ENCODE peak calls at places on chromosomes 3 and 15, in four cellular contexts. A is A673, X is neural progenitor cell, I is mucosa of descending colon. C is an unnamed sample.

GRCh38 chr3:12266038-12266437 is 22.8 kb upstream of the PPARG start:
- DNase-seq in A (no peak), I (no peak), X (no peak), C (no peak)

GRCh38 chr3:110598847-110599490 is 472.6 kb upstream of the NECTIN3 start:
- DNase-seq in X (no peak), I (no peak), A (no peak), C (no peak)

GRCh38 chr15:95325763-95326688 is 1004.5 kb upstream of the NR2F2 start:
- DNase-seq in A (no peak), X (no peak), I (no peak), C (no peak)

GRCh38 chr3:123651449-123652345 is 66.8 kb upstream of the HACD2 start:
- DNase-seq in I (no peak), A (no peak), X (no peak), C (no peak)

GRCh38 chr15:65368300-65368617 is 9.5 kb downstream of the IGDCC3 start:
- DNase-seq in I (no peak), A (no peak), X (peak; percentile 90), C (peak; percentile 20)

GRCh38 chr3:37218206-37218605 is 43.8 kb upstream of the LRRFIP2 start:
- DNase-seq in I (no peak), X (no peak), A (no peak), C (peak; percentile 95)

GRCh38 chr15:55742498-55742926 is 440 bp downstream of the PRTG start:
- DNase-seq in A (no peak), X (peak; percentile 66), I (peak; percentile 40), C (peak; percentile 61)

GRCh38 chr3:194323785-194324735 is 27.1 kb downstream of the CPN2 start:
- DNase-seq in I (peak; percentile 69), A (peak; percentile 62), X (peak; percentile 40), C (no peak)

GRCh38 chr15:57761562-57761961 is 55.0 kb downstream of the POLR2M start:
- DNase-seq in X (no peak), I (no peak), A (no peak), C (no peak)

GRCh38 chr3:29637093-29637492 is 356.2 kb downstream of the RBMS3 start:
- DNase-seq in I (no peak), X (no peak), A (peak; percentile 84), C (peak; percentile 4)

GRCh38 chr3:134232146-134232545 is 18.5 kb downstream of the RYK start:
- DNase-seq in X (no peak), I (no peak), A (peak; percentile 90), C (no peak)

GRCh38 chr15:28182216-28182615 is 83.1 kb upstream of the OCA2 start:
- DNase-seq in X (no peak), A (no peak), I (peak; percentile 76), C (no peak)

GRCh38 chr15:43144512-43144911 is 11.1 kb downstream of the TMEM62 start:
- DNase-seq in A (no peak), I (no peak), X (no peak), C (no peak)

GRCh38 chr3:44289882-44290462 is 48.3 kb downstream of the TOPAZ1 start:
- DNase-seq in I (no peak), A (peak; percentile 14), X (no peak), C (no peak)

GRCh38 chr3:154971341-154971740 is 108.8 kb upstream of the MME start:
- DNase-seq in I (no peak), X (no peak), A (no peak), C (no peak)

GRCh38 chr3:151301787-151302186 is 14.8 kb downstream of the GPR87 start:
- DNase-seq in X (no peak), I (no peak), A (no peak), C (no peak)

GRCh38 chr3:89025185-89025584 is 82.2 kb upstream of the EPHA3 start:
- DNase-seq in X (peak; percentile 38), A (peak; percentile 90), I (no peak), C (peak; percentile 1)

GRCh38 chr15:83697716-83698115 is 43.8 kb downstream of the ADAMTSL3 start:
- DNase-seq in A (peak; percentile 14), I (no peak), X (no peak), C (no peak)

GRCh38 chr15:57541805-57542504 is 49.7 kb upstream of the MYZAP start:
- DNase-seq in A (peak; percentile 83), I (peak; percentile 83), X (peak; percentile 70), C (peak; percentile 79)

GRCh38 chr15:71154607-71155200 is 39.4 kb downstream of the THSD4 start:
- DNase-seq in X (no peak), I (no peak), A (no peak), C (no peak)

GRCh38 chr3:165805834-165806561 is 31.2 kb downstream of the BCHE start:
- DNase-seq in A (no peak), I (no peak), X (no peak), C (no peak)

GRCh38 chr15:68098465-68098864 is 44.4 kb downstream of the PIAS1 start:
- DNase-seq in A (no peak), X (no peak), I (no peak), C (no peak)
- H3K9me3 ChIP-seq in A (peaks cover 23% of the 10 kb centered on the region), X (peaks cover 16% of the 10 kb centered on the region), I (peaks cover 21% of the 10 kb centered on the region), C (no peaks in the 10 kb centered on the region)

GRCh38 chr15:23801881-23802280 is 114.8 kb upstream of the NDN start:
- DNase-seq in X (no peak), A (no peak), I (no peak), C (no peak)

GRCh38 chr15:23797747-23798157 is 110.6 kb upstream of the NDN start:
- DNase-seq in I (no peak), X (no peak), A (no peak), C (no peak)
- H3K9me3 ChIP-seq in I (peaks cover 6% of the 10 kb centered on the region), X (peaks cover 9% of the 10 kb centered on the region), A (peaks cover 57% of the 10 kb centered on the region), C (no peaks in the 10 kb centered on the region)

DNA sequence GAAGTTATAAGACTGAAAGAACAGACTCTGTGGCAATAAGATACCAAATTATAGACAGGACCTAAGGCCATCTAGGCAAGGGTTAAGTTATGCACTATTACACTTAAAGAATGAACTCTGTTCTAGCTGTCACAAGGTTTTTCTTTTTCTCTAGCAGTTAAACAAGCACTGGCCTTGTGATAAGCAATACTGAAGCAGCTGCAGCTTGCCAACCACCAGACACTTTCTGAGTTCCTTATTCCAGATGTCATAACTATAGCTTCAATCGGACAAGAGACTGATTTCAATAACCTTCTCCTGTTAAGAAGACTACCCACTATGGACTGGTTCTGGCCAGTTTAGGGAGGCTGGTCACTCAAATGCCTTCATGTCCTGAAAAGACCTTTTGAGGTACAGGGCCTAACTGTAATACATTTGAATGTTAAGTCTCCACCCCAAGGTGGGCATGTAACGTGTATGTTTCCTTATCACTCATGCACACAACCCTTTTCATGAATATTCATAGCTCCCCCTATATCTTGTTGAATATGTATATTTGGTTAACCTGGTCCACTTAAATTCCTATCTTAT is 85.8 kb downstream of the CFAP20DC start:
- DNase-seq in A (no peak), I (no peak), X (no peak), C (no peak)
- H3K9me3 ChIP-seq in A (no peaks in the 10 kb centered on the region), I (no peaks in the 10 kb centered on the region), X (no peaks in the 10 kb centered on the region), C (no peaks in the 10 kb centered on the region)

GRCh38 chr3:183210862-183211341 is 42.2 kb upstream of the B3GNT5 start:
- DNase-seq in X (no peak), A (no peak), I (no peak), C (no peak)
- H3K9me3 ChIP-seq in X (no peaks in the 10 kb centered on the region), A (no peaks in the 10 kb centered on the region), I (no peaks in the 10 kb centered on the region), C (no peaks in the 10 kb centered on the region)

DNA sequence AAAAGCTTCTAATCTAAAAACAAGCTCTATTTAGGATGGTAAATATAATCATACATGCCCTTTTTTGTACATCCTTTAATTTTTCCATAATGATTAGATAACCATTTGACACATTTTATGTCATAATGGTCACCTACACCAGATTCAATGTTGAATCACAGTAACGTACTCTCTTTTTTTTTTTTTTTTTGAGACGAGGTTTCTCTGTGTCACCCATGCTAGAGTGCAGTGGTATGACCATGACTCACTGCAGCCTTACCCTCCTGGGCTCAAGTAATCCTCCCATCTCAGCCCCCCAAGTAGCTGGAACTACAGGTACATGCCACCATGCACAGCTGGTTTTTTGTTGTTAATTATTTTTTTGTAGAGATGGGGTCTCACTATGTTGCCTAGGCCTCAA is 49.2 kb downstream of the PROS1 start:
- DNase-seq in X (no peak), I (no peak), A (no peak), C (no peak)
- H3K9me3 ChIP-seq in X (peaks cover 24% of the 10 kb centered on the region), I (no peaks in the 10 kb centered on the region), A (no peaks in the 10 kb centered on the region), C (no peaks in the 10 kb centered on the region)

DNA sequence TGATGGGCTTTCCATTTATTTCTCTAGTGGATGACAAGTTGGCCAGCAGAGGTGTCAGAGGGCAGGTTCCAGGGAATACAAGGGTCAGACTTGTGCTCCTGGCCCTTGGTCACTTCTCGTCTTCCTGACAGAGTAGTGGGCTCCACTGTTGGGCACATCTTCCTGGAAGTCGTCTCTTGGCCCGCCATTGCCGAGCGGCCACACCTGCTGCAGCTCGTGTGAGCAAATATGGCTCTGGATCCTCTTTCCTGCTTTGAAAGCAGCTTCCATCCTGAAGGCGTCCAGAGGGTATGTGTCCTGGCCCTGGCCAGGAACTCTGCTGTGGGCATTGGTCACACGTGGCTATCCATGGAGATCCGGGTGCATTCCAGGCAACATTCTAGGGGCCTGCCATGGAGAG is 100.2 kb downstream of the SNRPN start:
- DNase-seq in I (no peak), X (no peak), A (no peak), C (no peak)
- H3K9me3 ChIP-seq in I (peaks cover 99% of the 10 kb centered on the region), X (peaks cover 29% of the 10 kb centered on the region), A (peaks cover 94% of the 10 kb centered on the region), C (peaks cover 5% of the 10 kb centered on the region)

GRCh38 chr15:35142578-35142977 is 57.5 kb upstream of the NANOGP8 start:
- DNase-seq in X (no peak), A (no peak), I (no peak), C (no peak)
- H3K9me3 ChIP-seq in X (no peaks in the 10 kb centered on the region), A (no peaks in the 10 kb centered on the region), I (no peaks in the 10 kb centered on the region), C (no peaks in the 10 kb centered on the region)

GRCh38 chr15:20348900-20349773 is 192.5 kb downstream of the GOLGA6L6 start:
- DNase-seq in I (peak; percentile 27), A (no peak), X (no peak), C (no peak)
- H3K9me3 ChIP-seq in I (peaks cover 93% of the 10 kb centered on the region), A (peaks cover 98% of the 10 kb centered on the region), X (peaks cover 79% of the 10 kb centered on the region), C (no peaks in the 10 kb centered on the region)

DNA sequence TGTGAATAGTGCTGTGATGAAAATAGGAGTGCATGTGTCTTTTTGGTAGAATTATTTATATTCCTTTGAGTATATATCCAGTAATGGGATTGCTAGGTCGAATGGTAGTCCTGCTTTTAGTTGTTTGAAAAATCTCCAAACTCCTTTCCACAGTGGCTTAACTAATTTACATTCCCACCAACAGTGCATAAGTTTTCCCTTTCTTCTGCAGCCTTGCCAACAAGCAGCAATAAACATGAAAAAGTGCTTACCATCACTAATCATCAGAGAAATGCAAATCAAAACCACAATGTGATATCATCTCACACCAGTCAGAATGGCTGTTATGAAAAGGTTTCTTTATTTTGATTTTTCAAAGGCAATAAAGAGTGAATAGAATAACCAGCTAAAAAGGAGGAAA is 1105.9 kb downstream of the NAALADL2 start:
- DNase-seq in I (no peak), X (no peak), A (no peak), C (no peak)
- H3K9me3 ChIP-seq in I (peaks cover 19% of the 10 kb centered on the region), X (no peaks in the 10 kb centered on the region), A (no peaks in the 10 kb centered on the region), C (no peaks in the 10 kb centered on the region)

GRCh38 chr15:79515628-79516027 is 83.5 kb downstream of the MINAR1 start:
- DNase-seq in A (no peak), X (no peak), I (no peak), C (no peak)
- H3K9me3 ChIP-seq in A (no peaks in the 10 kb centered on the region), X (no peaks in the 10 kb centered on the region), I (no peaks in the 10 kb centered on the region), C (no peaks in the 10 kb centered on the region)

C was measured in thyroid gland.